ENCODE peak calls at places on chromosome 5, in four cellular contexts. C is HepG2, V is A549, G is K562. B is an unnamed sample.

GRCh38 chr5:134247411-134247810 is 21.5 kb upstream of the PPP2CA start:
- DNase-seq in V (peak), C (peak), G (no peak), B (no peak)

GRCh38 chr5:91538179-91538578 is 155.1 kb upstream of the ARRDC3 start:
- DNase-seq in G (no peak), V (no peak), C (no peak), B (no peak)

GRCh38 chr5:88544131-88544530 is 275.5 kb upstream of the TMEM161B start:
- DNase-seq in G (no peak), C (no peak), V (no peak), B (no peak)

GRCh38 chr5:685262-686171 is 7.6 kb downstream of the TPPP start:
- DNase-seq in G (no peak), V (no peak), C (no peak), B (no peak)

GRCh38 chr5:78591227-78591626 is 57.3 kb downstream of the LHFPL2 start:
- DNase-seq in C (peak), V (peak), G (no peak), B (no peak)

GRCh38 chr5:139488269-139488668 is 5.7 kb upstream of the STING1 start:
- DNase-seq in G (peak), C (no peak), V (no peak), B (no peak)

GRCh38 chr5:159908201-159908940 is 7.9 kb upstream of the ADRA1B start:
- DNase-seq in C (no peak), G (no peak), V (peak), B (no peak)

GRCh38 chr5:10140195-10140973 is 109.3 kb downstream of the ATPSCKMT start:
- DNase-seq in C (peak), G (no peak), V (peak), B (no peak)

GRCh38 chr5:149048806-149049205 is 14.1 kb downstream of the SH3TC2 start:
- DNase-seq in C (no peak), V (no peak), G (no peak), B (no peak)

GRCh38 chr5:76475358-76475757 is 72.3 kb downstream of the IQGAP2 start:
- DNase-seq in V (no peak), G (no peak), C (no peak), B (no peak)

GRCh38 chr5:160289721-160290120 is 22.6 kb downstream of the CCNJL start:
- DNase-seq in G (no peak), C (no peak), V (no peak), B (no peak)

GRCh38 chr5:89293849-89294248 is 410.9 kb upstream of the MEF2C start:
- DNase-seq in G (no peak), V (no peak), C (no peak), B (no peak)

DNA sequence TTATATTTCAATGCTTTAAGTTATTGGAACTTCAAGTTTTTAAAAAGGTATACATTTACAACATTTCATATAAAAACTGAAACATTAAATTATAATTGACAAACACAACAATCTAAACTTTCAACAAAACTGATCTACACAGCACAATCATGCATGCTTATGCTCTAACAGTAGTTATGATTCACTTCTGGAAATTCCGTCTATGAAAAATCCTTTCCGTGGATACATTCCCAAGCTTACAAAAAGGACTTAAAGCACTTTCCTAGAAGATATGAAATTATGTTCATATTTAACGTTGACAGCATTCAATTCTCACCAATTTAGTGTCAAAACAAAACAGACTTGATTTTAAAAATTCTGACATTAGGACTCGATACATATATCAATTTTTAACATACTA is 3.7 kb downstream of the HNRNPH1 start:
- DNase-seq in C (no peak), G (no peak), V (no peak), B (no peak)
- TF ChIP-seq CHD2 in C (no peak), G (no peak), V (no peak), B (no peak)

GRCh38 chr5:54484219-54484894 is 28.9 kb downstream of the HSPB3 start:
- DNase-seq in V (no peak), G (no peak), C (no peak), B (no peak)

GRCh38 chr5:54477941-54478478 is 22.5 kb downstream of the HSPB3 start:
- DNase-seq in V (no peak), C (no peak), G (no peak), B (no peak)

GRCh38 chr5:54480296-54480695 is 24.8 kb downstream of the HSPB3 start:
- DNase-seq in C (no peak), G (no peak), V (no peak), B (no peak)
- TF ChIP-seq MAFK in C (no peak), G (no peak), V (no peak), B (no peak)

GRCh38 chr5:32831630-32832029 is 120.5 kb downstream of the NPR3 start:
- DNase-seq in V (peak), C (no peak), G (no peak), B (no peak)
- TF ChIP-seq CHD2 in V (no peak), C (no peak), G (no peak), B (no peak)

GRCh38 chr5:19605846-19606407 is 382.1 kb downstream of the CDH18 start:
- DNase-seq in G (no peak), V (no peak), C (no peak), B (no peak)
- TF ChIP-seq MAFK in G (no peak), V (no peak), C (no peak), B (no peak)

DNA sequence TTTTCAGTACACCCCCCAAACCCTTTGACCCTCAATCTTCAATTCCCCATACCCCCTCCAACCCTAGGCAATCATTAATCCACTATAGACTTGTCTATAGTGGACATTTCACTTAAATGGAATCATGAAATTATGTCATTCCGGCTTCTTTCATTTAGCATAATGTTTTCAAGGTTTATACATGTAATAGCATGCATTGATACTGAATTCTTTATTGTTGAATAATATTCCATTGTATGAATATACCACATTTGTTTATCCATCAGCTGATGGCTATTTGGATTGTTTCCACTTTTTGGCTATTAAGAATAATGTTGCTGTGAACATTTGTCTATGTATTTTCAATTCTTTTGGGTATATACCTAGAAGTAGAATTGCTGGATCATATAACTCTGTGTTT is 238.8 kb downstream of the PDE4D start:
- DNase-seq in V (no peak), G (no peak), C (no peak), B (no peak)
- TF ChIP-seq CHD2 in V (no peak), G (no peak), C (no peak), B (no peak)

GRCh38 chr5:154858972-154859950 is 834 bp downstream of the CNOT8 start:
- DNase-seq in G (no peak), V (peak), C (no peak), B (no peak)

GRCh38 chr5:154857534-154858250 is 735 bp upstream of the CNOT8 start:
- DNase-seq in C (peak), V (peak), G (peak), B (peak)

GRCh38 chr5:154858251-154858971 is at the start of gene CNOT8:
- DNase-seq in G (peak), V (peak), C (peak), B (peak)

GRCh38 chr5:154860123-154860522 is 1.7 kb downstream of the CNOT8 start:
- DNase-seq in C (peak), G (no peak), V (no peak), B (no peak)

GRCh38 chr5:154857091-154857533 is 1.3 kb upstream of the CNOT8 start:
- DNase-seq in V (no peak), G (no peak), C (no peak), B (no peak)
- TF ChIP-seq MAFK in V (no peak), G (no peak), C (no peak), B (no peak)

GRCh38 chr5:135319928-135320606 is 79.0 kb downstream of the MACROH2A1 start:
- DNase-seq in G (no peak), C (no peak), V (no peak), B (peak)

GRCh38 chr5:135318924-135319323 is 80.1 kb downstream of the MACROH2A1 start:
- DNase-seq in C (no peak), V (no peak), G (no peak), B (no peak)

GRCh38 chr5:135317286-135317685 is 81.7 kb downstream of the MACROH2A1 start:
- DNase-seq in V (no peak), C (no peak), G (no peak), B (no peak)

GRCh38 chr5:135319458-135319857 is 79.6 kb downstream of the MACROH2A1 start:
- DNase-seq in C (no peak), G (no peak), V (no peak), B (no peak)

DNA sequence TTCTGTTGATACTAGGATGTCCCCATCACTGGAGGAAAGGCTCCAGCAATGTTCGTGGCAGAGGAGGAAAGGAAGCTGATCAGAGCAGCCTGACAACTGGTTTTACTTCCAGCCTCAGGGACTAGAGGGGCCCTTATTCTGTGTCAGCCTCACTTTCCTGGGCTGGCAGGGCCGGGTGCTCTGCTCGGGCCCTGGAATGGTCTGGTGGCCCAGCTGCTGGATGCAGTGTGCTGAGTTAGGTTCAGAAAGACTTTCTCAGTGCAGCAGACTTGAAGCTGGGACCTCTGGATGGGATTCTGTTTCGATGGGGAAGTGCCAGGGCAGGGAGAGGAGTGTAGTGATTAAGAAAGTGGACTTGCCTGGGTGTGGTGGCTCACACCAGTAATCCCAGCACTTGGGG is 81.0 kb downstream of the MACROH2A1 start:
- DNase-seq in V (no peak), G (no peak), C (no peak), B (peak)
- TF ChIP-seq CHD2 in V (no peak), G (no peak), C (no peak), B (no peak)

B was measured in H1.